ENCODE peak calls at places on chromosomes 12 and 14, in ten cellular contexts. P, V, M, R, G, E, K, I, U and C are unnamed samples.

GRCh38 chr12:11499802-11500201 is 104.4 kb upstream of the PRB2 start:
- DNase-seq in P (no peak), V (no peak), M (peak; percentile 53), R (no peak), G (no peak), E (no peak), K (no peak), I (no peak), U (no peak), C (no peak)

GRCh38 chr14:56633544-56633943 is 53.9 kb downstream of the TMEM260 start:
- DNase-seq in P (no peak), V (no peak), M (no peak), R (no peak), G (no peak), E (no peak), K (no peak), I (no peak), U (no peak), C (no peak)

GRCh38 chr12:108881953-108882352 is 2.1 kb downstream of the DAO start:
- DNase-seq in P (no peak), V (no peak), M (no peak), R (no peak), G (no peak), E (no peak), K (no peak), I (no peak), U (no peak), C (peak; percentile 25)

GRCh38 chr14:28542040-28542439 is 224.5 kb upstream of the FOXG1 start:
- DNase-seq in P (no peak), V (no peak), M (no peak), R (no peak), G (no peak), E (no peak), K (no peak), I (no peak), U (no peak), C (no peak)

GRCh38 chr14:70084226-70084625 is 104.5 kb downstream of the SLC8A3 start:
- DNase-seq in P (no peak), V (no peak), M (no peak), R (no peak), G (no peak), E (no peak), K (no peak), I (no peak), U (no peak), C (no peak)

GRCh38 chr12:31588976-31589375 is 2.0 kb downstream of the DENND5B start:
- DNase-seq in P (no peak), V (no peak), M (no peak), R (no peak), G (no peak), E (no peak), K (no peak), I (no peak), U (no peak), C (no peak)

GRCh38 chr12:132953771-132954170 is 2.3 kb downstream of the ZNF605 start:
- DNase-seq in P (no peak), V (no peak), M (no peak), R (no peak), G (no peak), E (no peak), K (no peak), I (no peak), U (no peak), C (no peak)

GRCh38 chr14:101953151-101953550 is 11.2 kb upstream of the DYNC1H1 start:
- DNase-seq in P (no peak), V (no peak), M (no peak), R (no peak), G (no peak), E (no peak), K (no peak), I (no peak), U (peak; percentile 27), C (no peak)

GRCh38 chr14:64636980-64637429 is 67.2 kb upstream of the PLEKHG3 start:
- DNase-seq in P (no peak), V (no peak), M (no peak), R (no peak), G (no peak), E (no peak), K (no peak), I (no peak), U (no peak), C (no peak)
- TF ChIP-seq CTCF in P (no peak), V (no peak), M (no peak), R (peak; percentile 20), G (peak; percentile 45), E (no peak), K (no peak), I (no peak), U (no peak), C (no peak)

GRCh38 chr12:124307556-124307825 is 12.6 kb downstream of the RFLNA start:
- DNase-seq in P (no peak), V (no peak), M (no peak), R (no peak), G (no peak), E (no peak), K (no peak), I (no peak), U (no peak), C (no peak)

GRCh38 chr12:124309744-124310143 is 14.9 kb downstream of the RFLNA start:
- DNase-seq in P (no peak), V (no peak), M (no peak), R (no peak), G (no peak), E (no peak), K (no peak), I (no peak), U (no peak), C (no peak)

GRCh38 chr12:124309231-124309630 is 14.3 kb downstream of the RFLNA start:
- DNase-seq in P (no peak), V (no peak), M (no peak), R (no peak), G (no peak), E (no peak), K (no peak), I (no peak), U (no peak), C (no peak)

GRCh38 chr12:124310178-124310577 is 15.3 kb downstream of the RFLNA start:
- DNase-seq in P (no peak), V (no peak), M (no peak), R (no peak), G (no peak), E (no peak), K (no peak), I (no peak), U (no peak), C (no peak)

DNA sequence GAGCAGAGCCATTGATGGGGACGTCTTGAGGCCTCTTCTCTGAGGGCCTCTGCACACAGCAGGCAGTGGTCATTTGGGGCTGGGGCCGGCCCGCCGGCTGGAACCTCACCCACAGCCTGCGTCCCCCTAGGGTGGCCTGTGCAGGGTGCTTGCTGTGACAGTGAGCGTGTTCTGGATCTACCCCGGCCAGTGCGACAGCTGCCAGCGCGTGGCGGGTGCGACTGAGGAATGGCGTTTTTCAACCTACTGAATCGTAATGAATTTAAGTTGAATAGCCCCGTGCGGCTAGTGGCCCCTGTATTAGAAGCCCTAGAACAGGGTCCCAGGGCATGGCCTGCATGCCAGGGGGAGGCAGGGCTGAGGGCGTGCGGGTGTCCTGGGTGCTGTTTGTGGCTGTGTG is 13.8 kb downstream of the RFLNA start:
- DNase-seq in P (no peak), V (no peak), M (no peak), R (no peak), G (no peak), E (no peak), K (no peak), I (no peak), U (no peak), C (no peak)
- TF ChIP-seq CTCF in P (no peak), V (no peak), M (no peak), R (no peak), G (no peak), E (no peak), K (no peak), I (no peak), U (no peak), C (no peak)

GRCh38 chr14:39416072-39416471 is 16.2 kb downstream of the FBXO33 start:
- DNase-seq in P (no peak), V (no peak), M (no peak), R (no peak), G (no peak), E (no peak), K (no peak), I (no peak), U (no peak), C (no peak)

GRCh38 chr14:39423793-39424192 is 8.4 kb downstream of the FBXO33 start:
- DNase-seq in P (no peak), V (no peak), M (no peak), R (no peak), G (no peak), E (no peak), K (no peak), I (no peak), U (no peak), C (no peak)

GRCh38 chr14:39422243-39422642 is 10.0 kb downstream of the FBXO33 start:
- DNase-seq in P (no peak), V (no peak), M (no peak), R (no peak), G (no peak), E (no peak), K (no peak), I (no peak), U (no peak), C (no peak)

GRCh38 chr14:39417014-39417413 is 15.2 kb downstream of the FBXO33 start:
- DNase-seq in P (no peak), V (no peak), M (no peak), R (no peak), G (no peak), E (no peak), K (no peak), I (no peak), U (no peak), C (no peak)

DNA sequence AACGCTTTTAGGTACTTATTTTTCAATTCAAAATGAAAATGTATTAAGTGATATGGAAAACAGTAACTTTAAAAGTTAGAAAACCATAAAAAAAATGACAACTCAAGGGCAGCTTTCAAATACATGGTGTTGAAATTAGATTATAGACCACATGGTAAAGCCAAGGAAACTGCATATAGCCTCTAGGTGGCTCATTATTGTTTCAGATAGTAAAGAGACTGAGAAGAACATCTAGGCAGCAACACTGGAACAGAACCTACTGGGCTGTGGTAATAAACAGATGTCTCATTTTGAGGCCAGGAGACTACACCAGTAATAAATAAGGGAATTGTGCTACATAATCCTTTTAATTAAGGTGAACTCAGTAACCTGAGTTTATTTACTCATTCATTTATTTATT is 13.0 kb downstream of the FBXO33 start:
- DNase-seq in P (no peak), V (no peak), M (no peak), R (no peak), G (no peak), E (no peak), K (no peak), I (no peak), U (no peak), C (no peak)
- TF ChIP-seq CTCF in P (no peak), V (no peak), M (no peak), R (no peak), G (no peak), E (peak; percentile 9), K (no peak), I (no peak), U (no peak), C (no peak)

GRCh38 chr12:68786929-68787328 is 21.0 kb upstream of the MDM2 start:
- DNase-seq in P (no peak), V (no peak), M (no peak), R (no peak), G (no peak), E (no peak), K (no peak), I (no peak), U (no peak), C (no peak)
- TF ChIP-seq CTCF in P (no peak), V (no peak), M (no peak), R (no peak), G (no peak), E (peak; percentile 13), K (no peak), I (no peak), U (no peak), C (no peak)

GRCh38 chr12:48473061-48473460 is 702 bp downstream of the ANP32D start:
- DNase-seq in P (no peak), V (no peak), M (no peak), R (no peak), G (no peak), E (no peak), K (no peak), I (no peak), U (no peak), C (no peak)
- TF ChIP-seq CTCF in P (no peak), V (no peak), M (no peak), R (no peak), G (no peak), E (no peak), K (no peak), I (no peak), U (no peak), C (no peak)